ENCODE peak calls at places on chromosomes 4 and X, in five cellular contexts. I is Right ventricle myocardium superior, M is frontal cortex, K is foreskin fibroblast, P is AG04450. T is an unnamed sample.

GRCh38 chr4:2244947-2245786 is 3.2 kb upstream of the HAUS3 start:
- DNase-seq in I (no peak), P (no peak), K (no peak), M (peak), T (no peak)

GRCh38 chr4:21962691-21963090 is 14.1 kb upstream of the KCNIP4 start:
- DNase-seq in I (no peak), P (no peak), K (no peak), M (no peak), T (no peak)

GRCh38 chr4:27084685-27085356 is 224.2 kb downstream of the STIM2 start:
- DNase-seq in K (peak), M (peak), P (no peak), I (peak), T (no peak)

GRCh38 chr4:102497986-102498385 is 3.2 kb upstream of the NFKB1 start:
- DNase-seq in I (no peak), P (no peak), M (no peak), K (peak), T (no peak)

GRCh38 chr4:5366421-5366820 is 315.1 kb downstream of the STK32B start:
- DNase-seq in I (no peak), K (no peak), M (no peak), P (no peak), T (no peak)

GRCh38 chr4:109472343-109472761 is 38.7 kb downstream of the SEC24B start:
- DNase-seq in K (peak), P (peak), M (no peak), I (no peak), T (no peak)

GRCh38 chrX:49002091-49002935 is at the start of gene GRIPAP1:
- DNase-seq in P (peak), M (peak), K (peak), I (peak), T (peak)

GRCh38 chr4:80931645-80932215 is 98.8 kb upstream of the BMP3 start:
- DNase-seq in M (no peak), K (peak), P (no peak), I (no peak), T (no peak)

GRCh38 chrX:19548934-19549333 is 33.6 kb upstream of the MAP3K15 start:
- DNase-seq in I (no peak), P (no peak), K (no peak), M (no peak), T (no peak)

GRCh38 chrX:7972586-7972985 is 45.4 kb upstream of the PNPLA4 start:
- DNase-seq in M (no peak), I (no peak), K (peak), P (no peak), T (no peak)

GRCh38 chrX:18448416-18448815 is 23.0 kb downstream of the CDKL5 start:
- DNase-seq in K (peak), I (no peak), P (no peak), M (no peak), T (no peak)

GRCh38 chrX:108270280-108270679 is 167.9 kb downstream of the COL4A6 start:
- DNase-seq in M (no peak), K (no peak), P (no peak), I (no peak), T (peak)

GRCh38 chr4:144650311-144650820 is 4.4 kb downstream of the HHIP start:
- DNase-seq in I (no peak), K (peak), P (no peak), M (no peak), T (no peak)

GRCh38 chrX:151700581-151700980 is 5.3 kb downstream of the PRRG3 start:
- DNase-seq in K (no peak), I (no peak), M (no peak), P (no peak), T (no peak)

GRCh38 chr4:66649236-66649635 is 896.1 kb downstream of the CENPC start:
- DNase-seq in K (no peak), M (no peak), I (no peak), P (no peak), T (no peak)

GRCh38 chr4:101813604-101814003 is 23.1 kb downstream of the BANK1 start:
- DNase-seq in K (no peak), P (no peak), I (no peak), M (no peak), T (no peak)

GRCh38 chr4:29467044-29467717 is 1253.0 kb upstream of the PCDH7 start:
- DNase-seq in K (no peak), I (no peak), P (no peak), M (no peak), T (no peak)

GRCh38 chrX:960821-961220 is 251.6 kb downstream of the CRLF2 start:
- DNase-seq in K (no peak), M (no peak), I (no peak), P (no peak), T (no peak)

GRCh38 chr4:121669163-121669550 is 27.6 kb downstream of the ANXA5 start:
- DNase-seq in M (no peak), K (peak), P (no peak), I (no peak), T (no peak)

GRCh38 chr4:137393043-137393442 is 139.3 kb downstream of the PCDH18 start:
- DNase-seq in I (peak), P (no peak), K (peak), M (no peak), T (peak)

GRCh38 chr4:8295471-8295870 is 25.9 kb downstream of the HTRA3 start:
- DNase-seq in P (no peak), M (no peak), K (no peak), I (peak), T (no peak)